ENCODE peak calls at places on chromosomes 3 and 15, in nine cellular contexts. Q, V, M, P, J, O, N, C and U are unnamed samples.

GRCh38 chr3:66553714-66554113 is 52.9 kb upstream of the LRIG1 start:
- DNase-seq in Q (no peak), V (no peak), M (no peak), P (no peak), J (no peak), O (no peak), N (no peak), C (no peak), U (no peak)

GRCh38 chr15:100580414-100580813 is 21.6 kb downstream of the LINS1 start:
- DNase-seq in Q (no peak), V (no peak), M (no peak), P (no peak), J (no peak), O (no peak), N (no peak), C (no peak), U (no peak)

GRCh38 chr15:77632760-77633133 is at the start of gene LINGO1:
- DNase-seq in Q (peak), V (peak), M (no peak), P (no peak), J (no peak), O (no peak), N (no peak), C (no peak), U (no peak)

GRCh38 chr3:65561617-65562016 is 477.1 kb downstream of the MAGI1 start:
- DNase-seq in Q (no peak), V (no peak), M (no peak), P (no peak), J (peak), O (no peak), N (no peak), C (no peak), U (no peak)

GRCh38 chr3:119206611-119207511 is 33.5 kb downstream of the UPK1B start:
- DNase-seq in Q (peak), V (peak), M (no peak), P (no peak), J (peak), O (no peak), N (no peak), C (no peak), U (no peak)

GRCh38 chr15:73078722-73079121 is 26.5 kb downstream of the NEO1 start:
- DNase-seq in Q (peak), V (peak), M (no peak), P (peak), J (peak), O (peak), N (no peak), C (no peak), U (peak)

GRCh38 chr15:70018646-70019600 is 78.8 kb downstream of the TLE3 start:
- DNase-seq in Q (no peak), V (no peak), M (peak), P (no peak), J (no peak), O (no peak), N (no peak), C (no peak), U (no peak)

GRCh38 chr15:73899197-73900128 is 26.1 kb downstream of the TBC1D21 start:
- DNase-seq in Q (no peak), V (peak), M (peak), P (peak), J (no peak), O (no peak), N (no peak), C (no peak), U (peak)

GRCh38 chr15:69017978-69018377 is 3.5 kb downstream of the NOX5 start:
- DNase-seq in Q (no peak), V (no peak), M (no peak), P (no peak), J (no peak), O (no peak), N (no peak), C (no peak), U (no peak)

GRCh38 chr3:16060358-16060852 is 114.1 kb upstream of the GALNT15 start:
- DNase-seq in Q (peak), V (no peak), M (peak), P (peak), J (peak), O (peak), N (peak), C (no peak), U (peak)

GRCh38 chr3:37853691-37854413 is 7.8 kb upstream of the CTDSPL start:
- DNase-seq in Q (no peak), V (no peak), M (no peak), P (no peak), J (peak), O (no peak), N (no peak), C (no peak), U (no peak)

DNA sequence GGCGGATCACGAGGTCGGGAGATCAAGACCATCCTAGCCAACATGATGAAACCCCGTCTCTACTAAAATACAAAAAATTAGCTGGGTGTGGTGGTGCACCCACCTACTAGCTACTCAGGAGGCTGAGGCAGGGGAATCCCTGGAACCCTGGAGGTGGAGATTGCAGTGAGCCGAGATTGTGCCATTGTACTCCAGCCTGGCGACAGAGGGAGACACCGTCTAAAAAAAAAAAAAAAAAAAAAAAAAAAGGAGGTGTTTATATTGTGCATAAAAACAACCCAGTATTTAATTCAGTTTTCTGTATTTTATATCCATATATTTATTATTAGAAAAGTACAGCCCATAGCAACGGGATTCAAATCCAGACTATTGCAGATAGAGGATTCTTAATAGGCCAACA is 129.1 kb upstream of the SOX2 start:
- DNase-seq in Q (no peak), V (no peak), M (no peak), P (no peak), J (no peak), O (no peak), N (no peak), C (no peak), U (no peak)
- TF ChIP-seq CTCF in Q (no peak), V (no peak), M (no peak), P (no peak), J (no peak), O (no peak), N (no peak), C (no peak), U (no peak)

GRCh38 chr15:60957111-60957510 is 272.0 kb downstream of the RORA start:
- DNase-seq in Q (no peak), V (no peak), M (no peak), P (no peak), J (no peak), O (no peak), N (no peak), C (no peak), U (no peak)
- H3K4me3 ChIP-seq in Q (no peak), V (no peak), M (no peak), P (no peak), J (no peak), O (no peak), N (no peak), C (no peak), U (no peak)

GRCh38 chr3:73419179-73419803 is 205.4 kb downstream of the PDZRN3 start:
- DNase-seq in Q (no peak), V (peak), M (no peak), P (peak), J (no peak), O (no peak), N (no peak), C (no peak), U (peak)
- TF ChIP-seq CTCF in Q (no peak), V (peak), M (peak), P (peak), J (no peak), O (peak), N (peak), C (no peak), U (peak)

GRCh38 chr3:62922326-62922725 is 47.1 kb upstream of the CADPS start:
- DNase-seq in Q (no peak), V (no peak), M (no peak), P (no peak), J (no peak), O (no peak), N (no peak), C (no peak), U (peak)

GRCh38 chr3:62923092-62923491 is 47.9 kb upstream of the CADPS start:
- DNase-seq in Q (no peak), V (no peak), M (no peak), P (no peak), J (no peak), O (no peak), N (no peak), C (no peak), U (no peak)

GRCh38 chr3:62918131-62918530 is 42.9 kb upstream of the CADPS start:
- DNase-seq in Q (no peak), V (no peak), M (no peak), P (no peak), J (no peak), O (no peak), N (no peak), C (no peak), U (no peak)

GRCh38 chr3:62918752-62919151 is 43.5 kb upstream of the CADPS start:
- DNase-seq in Q (no peak), V (no peak), M (no peak), P (no peak), J (no peak), O (no peak), N (no peak), C (no peak), U (no peak)

GRCh38 chr3:62919784-62920183 is 44.6 kb upstream of the CADPS start:
- DNase-seq in Q (no peak), V (no peak), M (no peak), P (no peak), J (no peak), O (no peak), N (no peak), C (no peak), U (no peak)
- H3K4me3 ChIP-seq in Q (no peak), V (no peak), M (no peak), P (no peak), J (no peak), O (no peak), N (no peak), C (no peak), U (no peak)

DNA sequence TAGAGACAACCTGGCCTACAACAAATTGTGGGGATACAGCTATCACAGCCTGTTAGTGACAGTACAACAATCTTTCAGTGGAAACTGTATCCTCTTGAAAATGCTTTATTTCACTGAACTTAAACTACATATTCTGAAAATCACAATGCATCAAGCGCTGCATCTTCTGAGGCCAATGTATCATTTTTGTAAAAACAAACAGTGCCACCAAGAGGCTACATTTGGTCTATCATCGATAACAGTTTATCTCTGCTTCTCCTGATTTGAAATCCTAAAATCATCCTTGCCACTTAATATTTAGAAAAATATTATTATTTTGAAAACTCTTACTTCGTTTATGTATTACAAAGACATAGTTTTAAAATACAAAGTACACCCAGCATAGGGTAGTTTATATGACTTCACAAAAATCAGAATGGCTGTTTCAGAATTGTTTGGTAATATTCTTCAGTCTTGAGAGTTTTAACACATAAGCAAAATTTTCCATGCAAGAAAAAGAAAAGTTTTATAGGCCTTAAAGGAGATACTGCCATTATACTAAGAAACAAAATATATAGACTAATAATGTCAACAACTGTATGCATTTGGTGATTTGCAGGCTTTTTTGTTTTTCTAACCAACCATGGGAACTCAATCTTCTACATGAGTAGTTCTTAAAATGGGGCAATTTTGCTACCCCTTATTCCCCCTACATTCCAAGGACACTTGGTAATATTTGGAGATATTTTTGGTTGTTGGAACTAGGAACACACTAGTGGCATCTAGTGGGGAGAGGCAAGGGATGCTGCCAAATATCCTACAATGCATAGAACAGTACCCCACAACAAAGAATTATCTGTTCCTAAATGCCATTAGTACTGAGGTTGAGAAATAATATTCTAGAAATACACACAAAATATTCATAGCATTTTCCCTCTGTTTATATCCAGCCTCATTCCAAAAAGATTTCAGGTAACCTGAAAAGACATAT is 42.3 kb downstream of the WDR72 start:
- DNase-seq in Q (peak), V (peak), M (no peak), P (peak), J (peak), O (no peak), N (no peak), C (no peak), U (no peak)
- TF ChIP-seq CTCF in Q (peak), V (peak), M (no peak), P (peak), J (peak), O (no peak), N (no peak), C (no peak), U (peak)

GRCh38 chr3:197242784-197243432 is 55.5 kb downstream of the DLG1 start:
- DNase-seq in Q (peak), V (peak), M (no peak), P (no peak), J (peak), O (no peak), N (no peak), C (no peak), U (no peak)
- H3K4me3 ChIP-seq in Q (no peak), V (peak), M (no peak), P (no peak), J (no peak), O (no peak), N (no peak), C (no peak), U (no peak)